ENCODE peak calls at places on chromosomes 1 and 21, in ten cellular contexts. One of them, this sample, is unnamed.

GRCh38 chr1:64539808-64540207 is 69.9 kb downstream of the CACHD1 start:
- DNase-seq in BJ: no peak
- DNase-seq in DMS 273 treated with DMSO at 0.1 percent for 48 hours: peak
- DNase-seq in NCI-H2029 treated with DMSO at 0.1 percent for 48 hours: peak
- DNase-seq in endothelial cell: no peak
- DNase-seq in SHP77 treated with DMSO at 0.1 percent for 48 hours: peak
- DNase-seq in GM13977: no peak
- DNase-seq in cardiac muscle cell: peak
- DNase-seq in stimulated activated CD8-positive, alpha-beta memory T cell treated with anti-CD3 and anti-CD28 coated beads, Interleukin-7, amount 100 ng/mL, for 1 hour: no peak
- DNase-seq in NCI-H526: no peak
- DNase-seq in this sample: no peak

GRCh38 chr1:213211201-213211600 is 160.2 kb downstream of the RPS6KC1 start:
- DNase-seq in GM13977: no peak
- DNase-seq in stimulated activated CD8-positive, alpha-beta memory T cell treated with anti-CD3 and anti-CD28 coated beads, Interleukin-7, amount 100 ng/mL, for 1 hour: no peak
- DNase-seq in NCI-H2029 treated with DMSO at 0.1 percent for 48 hours: no peak
- DNase-seq in cardiac muscle cell: no peak
- DNase-seq in NCI-H526: no peak
- DNase-seq in SHP77 treated with DMSO at 0.1 percent for 48 hours: no peak
- DNase-seq in endothelial cell: no peak
- DNase-seq in BJ: no peak
- DNase-seq in DMS 273 treated with DMSO at 0.1 percent for 48 hours: no peak
- DNase-seq in this sample: no peak

GRCh38 chr1:22039594-22040347 is 12.7 kb upstream of the CDC42 start:
- DNase-seq in DMS 273 treated with DMSO at 0.1 percent for 48 hours: peak
- DNase-seq in endothelial cell: peak
- DNase-seq in stimulated activated CD8-positive, alpha-beta memory T cell treated with anti-CD3 and anti-CD28 coated beads, Interleukin-7, amount 100 ng/mL, for 1 hour: peak
- DNase-seq in SHP77 treated with DMSO at 0.1 percent for 48 hours: no peak
- DNase-seq in cardiac muscle cell: peak
- DNase-seq in GM13977: peak
- DNase-seq in NCI-H2029 treated with DMSO at 0.1 percent for 48 hours: peak
- DNase-seq in NCI-H526: no peak
- DNase-seq in BJ: no peak
- DNase-seq in this sample: peak

GRCh38 chr21:36379236-36379635 is 6.0 kb upstream of the CHAF1B start:
- DNase-seq in NCI-H526: no peak
- DNase-seq in SHP77 treated with DMSO at 0.1 percent for 48 hours: no peak
- DNase-seq in cardiac muscle cell: no peak
- DNase-seq in DMS 273 treated with DMSO at 0.1 percent for 48 hours: no peak
- DNase-seq in stimulated activated CD8-positive, alpha-beta memory T cell treated with anti-CD3 and anti-CD28 coated beads, Interleukin-7, amount 100 ng/mL, for 1 hour: no peak
- DNase-seq in BJ: no peak
- DNase-seq in endothelial cell: no peak
- DNase-seq in NCI-H2029 treated with DMSO at 0.1 percent for 48 hours: no peak
- DNase-seq in GM13977: no peak
- DNase-seq in this sample: no peak

GRCh38 chr1:145977486-145978476 is 13.3 kb downstream of the POLR3GL start:
- DNase-seq in endothelial cell: peak
- DNase-seq in NCI-H2029 treated with DMSO at 0.1 percent for 48 hours: peak
- DNase-seq in cardiac muscle cell: peak
- DNase-seq in SHP77 treated with DMSO at 0.1 percent for 48 hours: peak
- DNase-seq in DMS 273 treated with DMSO at 0.1 percent for 48 hours: peak
- DNase-seq in BJ: no peak
- DNase-seq in GM13977: peak
- DNase-seq in NCI-H526: peak
- DNase-seq in stimulated activated CD8-positive, alpha-beta memory T cell treated with anti-CD3 and anti-CD28 coated beads, Interleukin-7, amount 100 ng/mL, for 1 hour: no peak
- DNase-seq in this sample: no peak

GRCh38 chr1:196723325-196724185 is 51.1 kb upstream of the CFHR3 start:
- DNase-seq in NCI-H2029 treated with DMSO at 0.1 percent for 48 hours: peak
- DNase-seq in DMS 273 treated with DMSO at 0.1 percent for 48 hours: no peak
- DNase-seq in GM13977: peak
- DNase-seq in NCI-H526: peak
- DNase-seq in cardiac muscle cell: peak
- DNase-seq in SHP77 treated with DMSO at 0.1 percent for 48 hours: peak
- DNase-seq in stimulated activated CD8-positive, alpha-beta memory T cell treated with anti-CD3 and anti-CD28 coated beads, Interleukin-7, amount 100 ng/mL, for 1 hour: no peak
- DNase-seq in endothelial cell: peak
- DNase-seq in BJ: no peak
- DNase-seq in this sample: no peak

GRCh38 chr1:213162338-213162737 is 111.3 kb downstream of the RPS6KC1 start:
- DNase-seq in SHP77 treated with DMSO at 0.1 percent for 48 hours: no peak
- DNase-seq in cardiac muscle cell: no peak
- DNase-seq in BJ: no peak
- DNase-seq in GM13977: no peak
- DNase-seq in endothelial cell: no peak
- DNase-seq in stimulated activated CD8-positive, alpha-beta memory T cell treated with anti-CD3 and anti-CD28 coated beads, Interleukin-7, amount 100 ng/mL, for 1 hour: no peak
- DNase-seq in NCI-H2029 treated with DMSO at 0.1 percent for 48 hours: no peak
- DNase-seq in NCI-H526: no peak
- DNase-seq in DMS 273 treated with DMSO at 0.1 percent for 48 hours: no peak
- DNase-seq in this sample: no peak

GRCh38 chr1:225684741-225685140 is 31.8 kb upstream of the ENAH start:
- DNase-seq in BJ: no peak
- DNase-seq in NCI-H526: no peak
- DNase-seq in NCI-H2029 treated with DMSO at 0.1 percent for 48 hours: no peak
- DNase-seq in endothelial cell: no peak
- DNase-seq in DMS 273 treated with DMSO at 0.1 percent for 48 hours: no peak
- DNase-seq in GM13977: no peak
- DNase-seq in stimulated activated CD8-positive, alpha-beta memory T cell treated with anti-CD3 and anti-CD28 coated beads, Interleukin-7, amount 100 ng/mL, for 1 hour: no peak
- DNase-seq in SHP77 treated with DMSO at 0.1 percent for 48 hours: no peak
- DNase-seq in cardiac muscle cell: no peak
- DNase-seq in this sample: no peak

GRCh38 chr1:58539553-58539952 is 7.0 kb downstream of the OMA1 start:
- DNase-seq in stimulated activated CD8-positive, alpha-beta memory T cell treated with anti-CD3 and anti-CD28 coated beads, Interleukin-7, amount 100 ng/mL, for 1 hour: no peak
- DNase-seq in NCI-H526: no peak
- DNase-seq in endothelial cell: no peak
- DNase-seq in SHP77 treated with DMSO at 0.1 percent for 48 hours: no peak
- DNase-seq in NCI-H2029 treated with DMSO at 0.1 percent for 48 hours: no peak
- DNase-seq in cardiac muscle cell: no peak
- DNase-seq in BJ: peak
- DNase-seq in GM13977: no peak
- DNase-seq in DMS 273 treated with DMSO at 0.1 percent for 48 hours: no peak
- DNase-seq in this sample: no peak

GRCh38 chr1:172002725-172003345 is 161.5 kb downstream of the DNM3 start:
- DNase-seq in NCI-H526: peak
- DNase-seq in endothelial cell: peak
- DNase-seq in DMS 273 treated with DMSO at 0.1 percent for 48 hours: no peak
- DNase-seq in stimulated activated CD8-positive, alpha-beta memory T cell treated with anti-CD3 and anti-CD28 coated beads, Interleukin-7, amount 100 ng/mL, for 1 hour: no peak
- DNase-seq in cardiac muscle cell: peak
- DNase-seq in NCI-H2029 treated with DMSO at 0.1 percent for 48 hours: no peak
- DNase-seq in GM13977: no peak
- DNase-seq in SHP77 treated with DMSO at 0.1 percent for 48 hours: peak
- DNase-seq in BJ: no peak
- DNase-seq in this sample: no peak

GRCh38 chr1:21594935-21595897 is 73.9 kb downstream of the RAP1GAP start:
- DNase-seq in cardiac muscle cell: peak
- DNase-seq in endothelial cell: peak
- DNase-seq in SHP77 treated with DMSO at 0.1 percent for 48 hours: no peak
- DNase-seq in GM13977: peak
- DNase-seq in NCI-H526: peak
- DNase-seq in NCI-H2029 treated with DMSO at 0.1 percent for 48 hours: no peak
- DNase-seq in DMS 273 treated with DMSO at 0.1 percent for 48 hours: no peak
- DNase-seq in BJ: no peak
- DNase-seq in stimulated activated CD8-positive, alpha-beta memory T cell treated with anti-CD3 and anti-CD28 coated beads, Interleukin-7, amount 100 ng/mL, for 1 hour: peak
- DNase-seq in this sample: no peak

GRCh38 chr1:58739851-58740466 is 40.1 kb upstream of the MYSM1 start:
- DNase-seq in DMS 273 treated with DMSO at 0.1 percent for 48 hours: no peak
- DNase-seq in stimulated activated CD8-positive, alpha-beta memory T cell treated with anti-CD3 and anti-CD28 coated beads, Interleukin-7, amount 100 ng/mL, for 1 hour: no peak
- DNase-seq in NCI-H526: peak
- DNase-seq in BJ: no peak
- DNase-seq in SHP77 treated with DMSO at 0.1 percent for 48 hours: peak
- DNase-seq in cardiac muscle cell: peak
- DNase-seq in endothelial cell: peak
- DNase-seq in GM13977: peak
- DNase-seq in NCI-H2029 treated with DMSO at 0.1 percent for 48 hours: peak
- DNase-seq in this sample: no peak

GRCh38 chr1:64356636-64357256 is 113.2 kb upstream of the CACHD1 start:
- DNase-seq in NCI-H526: no peak
- DNase-seq in stimulated activated CD8-positive, alpha-beta memory T cell treated with anti-CD3 and anti-CD28 coated beads, Interleukin-7, amount 100 ng/mL, for 1 hour: no peak
- DNase-seq in GM13977: no peak
- DNase-seq in NCI-H2029 treated with DMSO at 0.1 percent for 48 hours: no peak
- DNase-seq in endothelial cell: peak
- DNase-seq in SHP77 treated with DMSO at 0.1 percent for 48 hours: no peak
- DNase-seq in DMS 273 treated with DMSO at 0.1 percent for 48 hours: no peak
- DNase-seq in BJ: no peak
- DNase-seq in cardiac muscle cell: no peak
- DNase-seq in this sample: no peak

GRCh38 chr1:91502882-91503184 is 2.2 kb downstream of the CDC7 start:
- DNase-seq in DMS 273 treated with DMSO at 0.1 percent for 48 hours: no peak
- DNase-seq in cardiac muscle cell: no peak
- DNase-seq in GM13977: peak
- DNase-seq in endothelial cell: no peak
- DNase-seq in NCI-H2029 treated with DMSO at 0.1 percent for 48 hours: no peak
- DNase-seq in SHP77 treated with DMSO at 0.1 percent for 48 hours: no peak
- DNase-seq in stimulated activated CD8-positive, alpha-beta memory T cell treated with anti-CD3 and anti-CD28 coated beads, Interleukin-7, amount 100 ng/mL, for 1 hour: no peak
- DNase-seq in BJ: no peak
- DNase-seq in NCI-H526: peak
- DNase-seq in this sample: no peak

GRCh38 chr1:229988534-229988933 is 78.5 kb upstream of the GALNT2 start:
- DNase-seq in stimulated activated CD8-positive, alpha-beta memory T cell treated with anti-CD3 and anti-CD28 coated beads, Interleukin-7, amount 100 ng/mL, for 1 hour: no peak
- DNase-seq in GM13977: no peak
- DNase-seq in DMS 273 treated with DMSO at 0.1 percent for 48 hours: no peak
- DNase-seq in BJ: no peak
- DNase-seq in NCI-H2029 treated with DMSO at 0.1 percent for 48 hours: no peak
- DNase-seq in NCI-H526: no peak
- DNase-seq in cardiac muscle cell: no peak
- DNase-seq in SHP77 treated with DMSO at 0.1 percent for 48 hours: no peak
- DNase-seq in endothelial cell: no peak
- DNase-seq in this sample: no peak

GRCh38 chr21:33780631-33781030 is 135.0 kb downstream of the ATP5PO start:
- DNase-seq in BJ: no peak
- DNase-seq in GM13977: no peak
- DNase-seq in stimulated activated CD8-positive, alpha-beta memory T cell treated with anti-CD3 and anti-CD28 coated beads, Interleukin-7, amount 100 ng/mL, for 1 hour: no peak
- DNase-seq in NCI-H526: no peak
- DNase-seq in SHP77 treated with DMSO at 0.1 percent for 48 hours: no peak
- DNase-seq in cardiac muscle cell: no peak
- DNase-seq in NCI-H2029 treated with DMSO at 0.1 percent for 48 hours: no peak
- DNase-seq in endothelial cell: no peak
- DNase-seq in DMS 273 treated with DMSO at 0.1 percent for 48 hours: no peak
- DNase-seq in this sample: no peak

GRCh38 chr1:19032701-19033515 is 76.4 kb upstream of the IFFO2 start:
- DNase-seq in BJ: no peak
- DNase-seq in NCI-H526: no peak
- DNase-seq in cardiac muscle cell: no peak
- DNase-seq in stimulated activated CD8-positive, alpha-beta memory T cell treated with anti-CD3 and anti-CD28 coated beads, Interleukin-7, amount 100 ng/mL, for 1 hour: no peak
- DNase-seq in DMS 273 treated with DMSO at 0.1 percent for 48 hours: no peak
- DNase-seq in endothelial cell: no peak
- DNase-seq in GM13977: no peak
- DNase-seq in SHP77 treated with DMSO at 0.1 percent for 48 hours: no peak
- DNase-seq in NCI-H2029 treated with DMSO at 0.1 percent for 48 hours: no peak
- DNase-seq in this sample: no peak

GRCh38 chr1:54255026-54255425 is 55.1 kb downstream of the MRPL37 start:
- DNase-seq in GM13977: no peak
- DNase-seq in endothelial cell: no peak
- DNase-seq in cardiac muscle cell: no peak
- DNase-seq in NCI-H2029 treated with DMSO at 0.1 percent for 48 hours: no peak
- DNase-seq in BJ: no peak
- DNase-seq in NCI-H526: no peak
- DNase-seq in stimulated activated CD8-positive, alpha-beta memory T cell treated with anti-CD3 and anti-CD28 coated beads, Interleukin-7, amount 100 ng/mL, for 1 hour: no peak
- DNase-seq in SHP77 treated with DMSO at 0.1 percent for 48 hours: no peak
- DNase-seq in DMS 273 treated with DMSO at 0.1 percent for 48 hours: no peak
- DNase-seq in this sample: no peak

GRCh38 chr1:8962812-8963669 is 17.4 kb downstream of the CA6 start:
- DNase-seq in GM13977: peak
- DNase-seq in cardiac muscle cell: peak
- DNase-seq in NCI-H526: peak
- DNase-seq in BJ: no peak
- DNase-seq in endothelial cell: peak
- DNase-seq in NCI-H2029 treated with DMSO at 0.1 percent for 48 hours: no peak
- DNase-seq in SHP77 treated with DMSO at 0.1 percent for 48 hours: peak
- DNase-seq in stimulated activated CD8-positive, alpha-beta memory T cell treated with anti-CD3 and anti-CD28 coated beads, Interleukin-7, amount 100 ng/mL, for 1 hour: no peak
- DNase-seq in DMS 273 treated with DMSO at 0.1 percent for 48 hours: no peak
- DNase-seq in this sample: no peak

GRCh38 chr1:91622586-91622985 is 121.9 kb downstream of the CDC7 start:
- DNase-seq in cardiac muscle cell: no peak
- DNase-seq in DMS 273 treated with DMSO at 0.1 percent for 48 hours: no peak
- DNase-seq in endothelial cell: no peak
- DNase-seq in BJ: no peak
- DNase-seq in stimulated activated CD8-positive, alpha-beta memory T cell treated with anti-CD3 and anti-CD28 coated beads, Interleukin-7, amount 100 ng/mL, for 1 hour: no peak
- DNase-seq in SHP77 treated with DMSO at 0.1 percent for 48 hours: no peak
- DNase-seq in GM13977: no peak
- DNase-seq in NCI-H526: no peak
- DNase-seq in NCI-H2029 treated with DMSO at 0.1 percent for 48 hours: no peak
- DNase-seq in this sample: no peak

GRCh38 chr1:109370712-109371270 is 26.9 kb downstream of the SORT1 start:
- DNase-seq in NCI-H526: no peak
- DNase-seq in endothelial cell: no peak
- DNase-seq in cardiac muscle cell: no peak
- DNase-seq in NCI-H2029 treated with DMSO at 0.1 percent for 48 hours: no peak
- DNase-seq in BJ: peak
- DNase-seq in stimulated activated CD8-positive, alpha-beta memory T cell treated with anti-CD3 and anti-CD28 coated beads, Interleukin-7, amount 100 ng/mL, for 1 hour: no peak
- DNase-seq in SHP77 treated with DMSO at 0.1 percent for 48 hours: no peak
- DNase-seq in GM13977: no peak
- DNase-seq in DMS 273 treated with DMSO at 0.1 percent for 48 hours: no peak
- DNase-seq in this sample: no peak

GRCh38 chr1:200510228-200510623 is 100.4 kb upstream of the ZNF281 start:
- DNase-seq in NCI-H2029 treated with DMSO at 0.1 percent for 48 hours: peak
- DNase-seq in endothelial cell: peak
- DNase-seq in DMS 273 treated with DMSO at 0.1 percent for 48 hours: peak
- DNase-seq in NCI-H526: peak
- DNase-seq in SHP77 treated with DMSO at 0.1 percent for 48 hours: peak
- DNase-seq in GM13977: peak
- DNase-seq in BJ: peak
- DNase-seq in stimulated activated CD8-positive, alpha-beta memory T cell treated with anti-CD3 and anti-CD28 coated beads, Interleukin-7, amount 100 ng/mL, for 1 hour: peak
- DNase-seq in cardiac muscle cell: peak
- DNase-seq in this sample: no peak

GRCh38 chr1:15756143-15757015 is 2.2 kb upstream of the FBLIM1 start:
- DNase-seq in DMS 273 treated with DMSO at 0.1 percent for 48 hours: no peak
- DNase-seq in BJ: no peak
- DNase-seq in SHP77 treated with DMSO at 0.1 percent for 48 hours: peak
- DNase-seq in cardiac muscle cell: no peak
- DNase-seq in NCI-H526: peak
- DNase-seq in NCI-H2029 treated with DMSO at 0.1 percent for 48 hours: peak
- DNase-seq in stimulated activated CD8-positive, alpha-beta memory T cell treated with anti-CD3 and anti-CD28 coated beads, Interleukin-7, amount 100 ng/mL, for 1 hour: no peak
- DNase-seq in endothelial cell: no peak
- DNase-seq in GM13977: no peak
- DNase-seq in this sample: no peak

GRCh38 chr1:33147997-33148314 is 33.9 kb downstream of the TRIM62 start:
- DNase-seq in NCI-H2029 treated with DMSO at 0.1 percent for 48 hours: no peak
- DNase-seq in BJ: no peak
- DNase-seq in stimulated activated CD8-positive, alpha-beta memory T cell treated with anti-CD3 and anti-CD28 coated beads, Interleukin-7, amount 100 ng/mL, for 1 hour: no peak
- DNase-seq in endothelial cell: no peak
- DNase-seq in DMS 273 treated with DMSO at 0.1 percent for 48 hours: no peak
- DNase-seq in GM13977: no peak
- DNase-seq in NCI-H526: peak
- DNase-seq in SHP77 treated with DMSO at 0.1 percent for 48 hours: no peak
- DNase-seq in cardiac muscle cell: no peak
- DNase-seq in this sample: no peak

GRCh38 chr1:62539028-62539447 is 58.3 kb upstream of the ANGPTL3 start:
- DNase-seq in cardiac muscle cell: no peak
- DNase-seq in GM13977: no peak
- DNase-seq in DMS 273 treated with DMSO at 0.1 percent for 48 hours: no peak
- DNase-seq in SHP77 treated with DMSO at 0.1 percent for 48 hours: no peak
- DNase-seq in BJ: no peak
- DNase-seq in NCI-H526: no peak
- DNase-seq in endothelial cell: no peak
- DNase-seq in stimulated activated CD8-positive, alpha-beta memory T cell treated with anti-CD3 and anti-CD28 coated beads, Interleukin-7, amount 100 ng/mL, for 1 hour: no peak
- DNase-seq in NCI-H2029 treated with DMSO at 0.1 percent for 48 hours: no peak
- DNase-seq in this sample: no peak

GRCh38 chr1:90712153-90712930 is 4.8 kb downstream of the BARHL2 start:
- DNase-seq in cardiac muscle cell: no peak
- DNase-seq in SHP77 treated with DMSO at 0.1 percent for 48 hours: no peak
- DNase-seq in endothelial cell: peak
- DNase-seq in NCI-H2029 treated with DMSO at 0.1 percent for 48 hours: no peak
- DNase-seq in NCI-H526: no peak
- DNase-seq in GM13977: peak
- DNase-seq in DMS 273 treated with DMSO at 0.1 percent for 48 hours: no peak
- DNase-seq in BJ: no peak
- DNase-seq in stimulated activated CD8-positive, alpha-beta memory T cell treated with anti-CD3 and anti-CD28 coated beads, Interleukin-7, amount 100 ng/mL, for 1 hour: no peak
- DNase-seq in this sample: no peak

GRCh38 chr21:14259669-14260458 is 43.9 kb downstream of the RBM11 start:
- DNase-seq in NCI-H2029 treated with DMSO at 0.1 percent for 48 hours: peak
- DNase-seq in DMS 273 treated with DMSO at 0.1 percent for 48 hours: peak
- DNase-seq in cardiac muscle cell: peak
- DNase-seq in BJ: no peak
- DNase-seq in endothelial cell: no peak
- DNase-seq in SHP77 treated with DMSO at 0.1 percent for 48 hours: no peak
- DNase-seq in GM13977: peak
- DNase-seq in stimulated activated CD8-positive, alpha-beta memory T cell treated with anti-CD3 and anti-CD28 coated beads, Interleukin-7, amount 100 ng/mL, for 1 hour: no peak
- DNase-seq in NCI-H526: peak
- DNase-seq in this sample: no peak

GRCh38 chr1:165900576-165901380 is 73.4 kb downstream of the UCK2 start:
- DNase-seq in NCI-H526: peak
- DNase-seq in DMS 273 treated with DMSO at 0.1 percent for 48 hours: peak
- DNase-seq in BJ: no peak
- DNase-seq in cardiac muscle cell: no peak
- DNase-seq in endothelial cell: no peak
- DNase-seq in GM13977: no peak
- DNase-seq in NCI-H2029 treated with DMSO at 0.1 percent for 48 hours: no peak
- DNase-seq in stimulated activated CD8-positive, alpha-beta memory T cell treated with anti-CD3 and anti-CD28 coated beads, Interleukin-7, amount 100 ng/mL, for 1 hour: no peak
- DNase-seq in SHP77 treated with DMSO at 0.1 percent for 48 hours: no peak
- DNase-seq in this sample: no peak